ENCODE peak calls at places on chromosome 12, in four cellular contexts. X, Q, F and K are unnamed samples.

GRCh38 chr12:91140660-91141045 is 29.4 kb upstream of the LUM start:
- DNase-seq in X (no peak), Q (peak; percentile 82), F (peak; percentile 56), K (no peak)

GRCh38 chr12:94710933-94711332 is 60.6 kb upstream of the TMCC3 start:
- DNase-seq in X (no peak), Q (peak; percentile 28), F (no peak), K (no peak)

GRCh38 chr12:16604853-16605252 is 1.1 kb downstream of the LMO3 start:
- DNase-seq in X (no peak), Q (peak; percentile 2), F (no peak), K (no peak)

GRCh38 chr12:29216797-29217583 is 67.9 kb downstream of the FAR2 start:
- DNase-seq in X (no peak), Q (peak; percentile 82), F (no peak), K (no peak)

GRCh38 chr12:122917508-122918227 is 21.7 kb upstream of the VPS37B start:
- DNase-seq in X (peak; percentile 29), Q (peak; percentile 81), F (no peak), K (no peak)

GRCh38 chr12:18591473-18591872 is 146.3 kb downstream of the PLCZ1 start:
- DNase-seq in X (no peak), Q (no peak), F (no peak), K (no peak)

GRCh38 chr12:108312885-108313203 is 26.3 kb downstream of the CMKLR1 start:
- DNase-seq in X (no peak), Q (no peak), F (no peak), K (no peak)

GRCh38 chr12:7113389-7113871 is 4.4 kb upstream of the C1RL start:
- DNase-seq in X (no peak), Q (peak; percentile 56), F (no peak), K (no peak)

GRCh38 chr12:59803735-59804134 is 207.9 kb downstream of the SLC16A7 start:
- DNase-seq in X (no peak), Q (no peak), F (no peak), K (peak; percentile 56)

GRCh38 chr12:32240833-32241232 is 134.2 kb downstream of the BICD1 start:
- DNase-seq in X (no peak), Q (peak; percentile 39), F (no peak), K (no peak)

GRCh38 chr12:92294676-92295440 is 149.2 kb upstream of the BTG1 start:
- DNase-seq in X (no peak), Q (no peak), F (no peak), K (no peak)

DNA sequence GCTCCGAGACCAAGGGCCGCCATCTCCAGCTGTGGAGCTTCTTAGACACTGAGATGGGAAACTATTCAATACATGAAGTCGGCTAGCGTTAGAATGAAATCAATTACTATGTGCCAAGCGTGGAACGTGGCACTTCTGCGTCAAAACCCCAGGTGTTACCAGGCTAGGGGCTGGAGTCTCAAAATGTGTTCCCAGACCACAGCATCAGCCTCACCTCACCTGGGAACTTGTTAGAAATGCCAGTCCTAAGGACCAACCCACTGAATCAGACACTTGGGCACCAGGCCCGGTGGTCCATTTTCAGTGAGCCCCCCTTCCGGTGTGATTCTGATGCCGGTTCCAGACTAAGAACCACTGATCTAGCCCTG is 5.0 kb upstream of the SETD1B start:
- DNase-seq in X (no peak), Q (no peak), F (no peak), K (no peak)
- H3K4me3 ChIP-seq in X (peak overlapping the region; percentile 75), Q (peak overlapping the region; percentile 34), F (no peak overlapping the region), K (peak overlapping the region; percentile 65)

GRCh38 chr12:117159674-117160073 is 30.6 kb downstream of the FBXO21 start:
- DNase-seq in X (no peak), Q (no peak), F (no peak), K (no peak)

GRCh38 chr12:117162167-117162539 is 28.1 kb downstream of the FBXO21 start:
- DNase-seq in X (no peak), Q (no peak), F (no peak), K (no peak)

GRCh38 chr12:117162649-117163048 is 27.6 kb downstream of the FBXO21 start:
- DNase-seq in X (no peak), Q (no peak), F (no peak), K (no peak)

GRCh38 chr12:117158911-117159310 is 31.4 kb downstream of the FBXO21 start:
- DNase-seq in X (no peak), Q (no peak), F (no peak), K (no peak)

GRCh38 chr12:117161460-117162166 is 28.7 kb downstream of the FBXO21 start:
- DNase-seq in X (no peak), Q (no peak), F (no peak), K (no peak)
- TF ChIP-seq CTCF in X (no peak), Q (no peak), F (no peak), K (no peak)

DNA sequence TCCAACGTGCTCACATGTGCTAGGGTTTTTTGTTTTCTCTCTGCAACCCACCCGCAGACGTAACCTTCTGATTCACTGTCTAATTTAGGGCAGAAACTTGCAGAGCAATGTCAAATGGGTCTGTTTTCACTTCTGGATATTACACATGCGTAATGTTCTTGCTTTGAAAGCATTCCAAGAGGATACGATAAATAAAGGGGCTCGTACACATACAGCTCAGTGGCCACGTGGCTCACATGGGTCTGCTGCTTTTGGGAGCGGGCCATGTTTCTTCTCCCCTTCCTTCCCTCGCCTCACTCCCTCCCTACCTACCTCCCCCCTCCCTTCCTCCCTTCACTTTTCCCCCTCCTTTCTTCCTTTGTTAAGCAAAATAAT is 23.4 kb downstream of the CACNA1C start:
- DNase-seq in X (no peak), Q (peak; percentile 84), F (no peak), K (no peak)
- H3K4me3 ChIP-seq in X (no peak overlapping the region), Q (no peak overlapping the region), F (no peak overlapping the region), K (no peak overlapping the region)

GRCh38 chr12:124774054-124774461 is 89.6 kb downstream of the SCARB1 start:
- DNase-seq in X (no peak), Q (peak; percentile 77), F (no peak), K (no peak)

GRCh38 chr12:124771462-124772361 is 92.0 kb downstream of the SCARB1 start:
- DNase-seq in X (peak; percentile 64), Q (peak; percentile 68), F (peak; percentile 84), K (no peak)

GRCh38 chr12:124772467-124773170 is 91.0 kb downstream of the SCARB1 start:
- DNase-seq in X (no peak), Q (no peak), F (no peak), K (no peak)

GRCh38 chr12:124776126-124776513 is 87.5 kb downstream of the SCARB1 start:
- DNase-seq in X (no peak), Q (no peak), F (no peak), K (no peak)

DNA sequence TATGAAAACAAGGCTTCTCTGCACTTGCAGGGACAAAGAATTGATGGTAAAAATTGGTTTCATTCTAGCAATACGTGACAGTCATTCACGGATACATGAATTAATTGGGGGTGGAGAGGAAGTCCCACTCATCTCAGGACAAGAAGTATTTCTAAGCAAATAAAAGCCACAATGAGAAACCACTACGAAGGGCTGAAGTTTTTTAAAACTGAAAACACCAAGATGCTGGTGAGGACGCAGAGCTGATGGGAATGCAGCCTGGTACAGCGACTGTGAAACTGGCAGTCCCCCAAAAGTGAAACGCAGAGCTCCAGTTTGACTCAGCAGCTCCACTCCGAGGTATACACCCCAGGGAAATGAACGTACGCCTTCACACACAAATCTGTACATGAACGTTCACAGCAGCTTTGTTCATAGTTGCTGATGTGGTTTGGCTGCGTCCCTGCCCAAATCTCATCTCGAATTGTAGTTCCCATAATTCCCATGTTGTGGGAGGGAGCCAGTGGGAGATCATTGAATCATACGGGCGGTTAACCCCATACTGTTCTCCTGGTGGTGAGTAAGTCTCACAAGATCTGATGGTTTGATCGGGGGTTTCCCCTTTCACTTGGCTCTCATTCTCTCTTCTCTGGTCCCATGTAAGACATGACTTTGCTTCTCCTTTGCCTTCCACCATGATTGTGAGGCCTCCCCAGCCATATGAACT is 89.0 kb downstream of the SCARB1 start:
- DNase-seq in X (peak; percentile 35), Q (peak; percentile 100), F (no peak), K (no peak)
- TF ChIP-seq CTCF in X (no peak), Q (peak; percentile 2), F (no peak), K (no peak)

GRCh38 chr12:113470871-113471618 is 626 bp downstream of the LHX5 start:
- DNase-seq in X (no peak), Q (no peak), F (no peak), K (no peak)
- H3K4me3 ChIP-seq in X (no peak overlapping the region), Q (no peak overlapping the region), F (no peak overlapping the region), K (no peak overlapping the region)

GRCh38 chr12:75471928-75472865 is 8.4 kb upstream of the GLIPR1 start:
- DNase-seq in X (no peak), Q (no peak), F (no peak), K (no peak)
- TF ChIP-seq CTCF in X (no peak), Q (no peak), F (no peak), K (no peak)

GRCh38 chr12:39441189-39441962 is 1.5 kb downstream of the KIF21A start:
- DNase-seq in X (no peak), Q (no peak), F (no peak), K (no peak)

GRCh38 chr12:39440781-39441180 is 2.1 kb downstream of the KIF21A start:
- DNase-seq in X (no peak), Q (no peak), F (no peak), K (no peak)

GRCh38 chr12:39442895-39443703 is at the start of gene KIF21A:
- DNase-seq in X (peak; percentile 84), Q (peak; percentile 90), F (peak; percentile 76), K (peak; percentile 36)

GRCh38 chr12:39441963-39442894 is 691 bp downstream of the KIF21A start:
- DNase-seq in X (peak; percentile 29), Q (peak; percentile 18), F (peak; percentile 25), K (peak; percentile 43)

GRCh38 chr12:39440101-39440500 is 2.8 kb downstream of the KIF21A start:
- DNase-seq in X (no peak), Q (no peak), F (no peak), K (no peak)
- H3K4me3 ChIP-seq in X (no peak overlapping the region), Q (no peak overlapping the region), F (no peak overlapping the region), K (peak overlapping the region; percentile 79)

GRCh38 chr12:3901116-3901515 is 27.9 kb upstream of the PARP11 start:
- DNase-seq in X (no peak), Q (no peak), F (no peak), K (no peak)
- TF ChIP-seq CTCF in X (no peak), Q (no peak), F (no peak), K (peak; percentile 17)

GRCh38 chr12:46265734-46266133 is 3.1 kb downstream of the SLC38A1 start:
- DNase-seq in X (no peak), Q (no peak), F (no peak), K (no peak)

GRCh38 chr12:46267618-46268348 is 1.1 kb downstream of the SLC38A1 start:
- DNase-seq in X (no peak), Q (peak; percentile 46), F (no peak), K (no peak)

GRCh38 chr12:46266869-46267617 is 1.8 kb downstream of the SLC38A1 start:
- DNase-seq in X (peak; percentile 72), Q (peak; percentile 43), F (peak; percentile 51), K (no peak)

GRCh38 chr12:46265102-46265501 is 3.7 kb downstream of the SLC38A1 start:
- DNase-seq in X (no peak), Q (no peak), F (no peak), K (no peak)

DNA sequence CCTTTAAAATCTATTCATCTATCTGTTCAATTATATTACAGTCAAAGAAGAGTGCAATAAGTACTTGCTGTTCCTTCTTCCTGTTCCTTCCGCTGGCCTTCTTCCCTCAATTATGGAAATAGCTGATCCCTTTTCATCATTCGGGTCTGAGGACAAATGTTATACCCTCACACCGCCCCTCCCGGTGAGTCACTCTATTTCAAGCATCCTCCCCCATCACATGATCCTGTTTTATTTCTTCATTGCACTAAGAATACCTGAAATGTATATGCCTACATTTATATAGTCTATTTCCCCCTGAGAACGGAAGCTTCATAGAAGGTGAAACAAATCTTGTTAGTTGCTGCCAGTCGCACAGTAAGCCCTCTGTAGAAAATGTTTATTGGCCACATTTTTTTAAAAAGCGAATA is 2.5 kb downstream of the SLC38A1 start:
- DNase-seq in X (peak; percentile 74), Q (peak; percentile 78), F (peak; percentile 40), K (no peak)
- H3K4me3 ChIP-seq in X (peak overlapping the region; percentile 65), Q (peak overlapping the region; percentile 88), F (no peak overlapping the region), K (peak overlapping the region; percentile 84)